ENCODE peak calls at places on chromosomes 11 and 22, in four cellular contexts. H, N, I and A are unnamed samples.

GRCh38 chr11:19650929-19651487 is 61.6 kb upstream of the NAV2 start:
- DNase-seq in H (no peak), N (no peak), I (no peak), A (no peak)

GRCh38 chr11:95306816-95307215 is 75.8 kb upstream of the SESN3 start:
- DNase-seq in H (no peak), N (no peak), I (no peak), A (no peak)

GRCh38 chr22:39092111-39092867 is 4.8 kb upstream of the APOBEC3H start:
- DNase-seq in H (no peak), N (no peak), I (no peak), A (no peak)

GRCh38 chr11:46332568-46333128 is 14.6 kb upstream of the DGKZ start:
- DNase-seq in H (no peak), N (no peak), I (no peak), A (no peak)

GRCh38 chr22:24772493-24773220 is 1.9 kb downstream of the PIWIL3 start:
- DNase-seq in H (peak), N (peak), I (peak), A (peak)

GRCh38 chr11:68735125-68735524 is 16.2 kb downstream of the TESMIN start:
- DNase-seq in H (no peak), N (no peak), I (no peak), A (no peak)

GRCh38 chr22:32013200-32013599 is 29.9 kb upstream of the SLC5A1 start:
- DNase-seq in H (no peak), N (no peak), I (no peak), A (no peak)

GRCh38 chr22:19820880-19821522 is 33.7 kb downstream of the GNB1L start:
- DNase-seq in H (no peak), N (no peak), I (no peak), A (no peak)

GRCh38 chr11:88552377-88553029 is 215.0 kb upstream of the CTSC start:
- DNase-seq in H (peak), N (peak), I (peak), A (peak)

DNA sequence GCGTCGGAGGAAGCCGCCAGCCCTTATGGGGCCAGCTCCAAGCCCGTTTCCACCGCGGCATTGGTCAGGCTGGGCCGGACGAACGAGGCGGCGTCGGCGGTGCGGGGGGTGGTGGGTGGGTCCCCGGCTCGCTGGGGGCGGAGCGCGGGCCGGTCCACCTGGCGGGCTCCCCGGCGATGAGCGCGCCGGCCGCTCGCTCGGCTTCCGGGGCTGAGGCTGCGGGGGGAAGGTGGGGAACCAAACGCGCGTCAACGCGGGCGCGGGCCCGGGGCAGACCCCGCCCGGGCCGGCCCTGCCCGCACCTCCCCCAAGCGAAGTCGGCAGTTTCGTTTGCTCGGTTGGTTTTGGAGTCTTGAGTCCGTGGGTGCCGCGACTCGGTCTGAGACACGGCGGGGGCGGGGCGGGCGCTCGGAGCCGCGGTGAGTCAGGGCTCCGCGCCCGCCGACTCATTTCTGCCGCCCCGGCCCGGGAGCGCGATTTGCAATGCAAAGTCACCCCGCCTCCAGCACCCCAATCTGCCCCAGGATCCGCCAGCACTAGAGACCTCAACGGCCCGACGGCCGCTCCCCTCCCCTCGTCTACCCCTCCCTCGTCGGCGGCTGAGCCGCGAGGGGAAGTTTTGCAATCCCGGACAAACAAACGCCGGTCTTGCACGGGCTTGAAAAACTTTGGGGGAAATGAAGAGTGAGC is 1.3 kb downstream of the ASCL2 start:
- DNase-seq in H (peak), N (no peak), I (no peak), A (peak)
- TF ChIP-seq JUND in H (no peak), N (no peak), I (no peak), A (no peak)

DNA sequence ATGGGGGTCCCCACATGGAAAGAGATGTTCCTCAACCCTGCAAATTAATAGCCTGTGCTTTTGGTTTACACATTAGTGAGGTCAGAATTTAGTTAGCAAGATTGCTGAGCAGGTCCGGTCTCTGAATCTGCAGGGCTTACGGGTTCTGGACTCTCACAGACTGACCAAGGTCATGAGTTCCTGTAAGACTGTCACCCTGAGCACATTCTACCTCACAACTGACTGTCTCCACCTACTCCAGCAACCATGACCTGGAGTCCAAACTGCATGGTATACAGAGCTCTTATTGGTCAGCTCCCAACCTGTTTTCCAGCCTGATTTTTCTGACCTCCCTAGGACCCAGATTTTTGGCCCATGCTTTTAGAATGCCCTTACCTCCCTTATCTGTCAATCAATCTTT is 28.2 kb downstream of the DKK3 start:
- DNase-seq in H (no peak), N (no peak), I (no peak), A (no peak)
- TF ChIP-seq JUND in H (no peak), N (no peak), I (no peak), A (no peak)

DNA sequence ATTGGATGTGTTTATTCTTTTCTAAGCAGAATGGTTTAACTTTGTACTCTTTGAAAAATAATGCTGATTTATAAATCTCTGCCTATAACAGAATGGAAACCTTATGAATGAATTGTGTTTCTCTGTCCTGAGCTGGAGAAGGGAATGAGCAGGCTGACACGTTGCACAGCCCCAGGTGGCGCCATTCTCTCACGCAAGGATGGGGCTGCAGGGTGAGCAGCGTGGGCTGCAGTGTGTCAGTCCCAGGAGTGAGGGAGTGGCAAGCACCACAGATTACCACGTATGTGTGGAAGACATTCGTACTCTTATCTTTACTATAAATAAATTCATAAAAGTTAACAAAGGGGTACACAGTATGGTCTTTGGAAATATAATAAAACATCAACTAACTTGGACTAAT is 33.4 kb downstream of the FDX1 start:
- DNase-seq in H (no peak), N (peak), I (no peak), A (peak)
- TF ChIP-seq JUND in H (no peak), N (no peak), I (no peak), A (no peak)

GRCh38 chr11:6319001-6319878 is 1.1 kb downstream of the CAVIN3 start:
- DNase-seq in H (no peak), N (no peak), I (no peak), A (no peak)
- TF ChIP-seq JUND in H (no peak), N (no peak), I (no peak), A (no peak)

DNA sequence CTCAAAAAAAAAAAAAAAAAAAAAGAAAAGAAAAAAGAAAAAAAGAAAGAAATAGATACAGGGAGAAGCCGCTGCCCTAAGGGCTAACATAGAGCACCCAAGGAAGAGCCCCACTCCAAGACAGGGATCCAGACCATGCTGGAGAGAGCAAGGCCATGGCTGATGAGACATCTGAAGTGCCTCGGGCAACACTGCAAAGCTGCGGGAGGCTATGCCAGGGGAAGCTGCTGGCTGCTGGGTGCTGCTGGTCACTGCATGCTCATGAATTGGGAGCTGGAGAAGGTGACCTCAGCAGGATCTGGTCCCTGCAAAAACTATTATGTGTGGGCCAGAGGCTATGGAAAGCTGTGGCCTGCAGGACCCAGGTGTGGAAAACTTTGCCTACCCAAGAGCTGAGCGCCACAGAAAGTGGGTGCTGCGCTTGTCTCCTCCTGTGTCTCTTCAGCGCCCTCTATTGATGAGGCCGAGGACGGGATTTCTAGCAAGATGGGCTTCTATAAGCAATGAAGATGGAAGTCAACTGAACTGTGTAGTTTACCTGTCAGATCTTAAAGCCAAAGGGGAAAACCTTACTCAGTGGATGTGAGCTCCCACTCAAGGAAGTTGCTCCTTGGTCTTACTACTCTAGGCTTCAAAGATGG is 17.3 kb upstream of the SLC29A2 start:
- DNase-seq in H (peak), N (no peak), I (peak), A (peak)
- TF ChIP-seq JUND in H (no peak), N (peak), I (no peak), A (no peak)

DNA sequence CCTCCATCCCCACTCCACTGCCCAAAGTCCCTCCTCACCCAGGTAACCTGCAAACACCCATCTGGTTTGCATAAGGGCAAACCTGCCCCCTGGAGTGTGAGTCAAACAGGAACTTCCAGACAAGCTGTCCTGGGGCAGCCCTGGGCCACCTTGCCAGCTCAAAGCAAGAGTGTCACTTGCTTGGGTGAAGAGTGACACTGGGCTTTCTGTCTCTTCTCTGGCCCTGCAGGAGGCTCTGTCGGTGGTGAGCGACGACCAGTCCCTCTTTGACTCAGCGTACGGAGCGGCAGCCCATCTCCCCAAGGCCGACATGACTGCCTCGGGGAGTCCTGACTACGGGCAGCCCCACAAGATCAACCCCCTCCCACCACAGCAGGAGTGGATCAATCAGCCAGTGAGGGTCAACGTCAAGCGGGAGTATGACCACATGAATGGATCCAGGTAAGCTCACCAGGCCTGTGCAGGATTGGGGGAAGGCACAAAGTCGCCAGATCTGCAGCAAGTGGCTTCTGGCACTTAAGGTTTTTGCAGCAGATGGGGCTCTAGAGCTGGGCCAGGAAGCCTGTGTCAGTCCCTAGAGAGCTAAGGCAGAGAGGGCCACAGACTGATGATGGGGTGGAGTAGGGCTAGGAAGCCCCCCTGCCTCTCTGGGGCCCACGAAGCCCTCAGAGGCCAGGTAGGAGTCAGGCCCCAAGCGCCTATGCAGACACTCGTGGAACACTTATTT is 64.2 kb downstream of the FLI1 start:
- DNase-seq in H (no peak), N (no peak), I (no peak), A (peak)
- TF ChIP-seq JUND in H (no peak), N (no peak), I (no peak), A (no peak)

GRCh38 chr22:30718491-30718890 is 23.8 kb downstream of the OSBP2 start:
- DNase-seq in H (no peak), N (no peak), I (no peak), A (no peak)

GRCh38 chr22:30718938-30719337 is 24.3 kb downstream of the OSBP2 start:
- DNase-seq in H (no peak), N (no peak), I (no peak), A (no peak)

GRCh38 chr22:30720263-30720837 is 25.7 kb downstream of the OSBP2 start:
- DNase-seq in H (no peak), N (no peak), I (no peak), A (no peak)

GRCh38 chr22:30717952-30718351 is 23.3 kb downstream of the OSBP2 start:
- DNase-seq in H (no peak), N (no peak), I (no peak), A (no peak)

GRCh38 chr22:30717331-30717921 is 22.8 kb downstream of the OSBP2 start:
- DNase-seq in H (peak), N (no peak), I (peak), A (no peak)
- TF ChIP-seq JUND in H (no peak), N (no peak), I (peak), A (no peak)

GRCh38 chr11:2580444-2581050 is 119.2 kb downstream of the KCNQ1OT1 start:
- DNase-seq in H (no peak), N (no peak), I (no peak), A (no peak)
- TF ChIP-seq JUND in H (no peak), N (no peak), I (no peak), A (no peak)